ENCODE peak calls at places on chromosome 1, in five cellular contexts. D is fibroblast of lung, Q is cardiac fibroblast, P is fibroblast of the aortic adventitia, Y is colonic mucosa. K is an unnamed sample.

GRCh38 chr1:156082111-156083091 is at the start of gene MEX3A:
- DNase-seq in D (peak), Q (peak), Y (peak), P (peak), K (peak)

GRCh38 chr1:18266391-18266790 is 158.8 kb downstream of the IGSF21 start:
- DNase-seq in P (no peak), Y (no peak), D (no peak), Q (no peak), K (no peak)

GRCh38 chr1:211603191-211603701 is 24.3 kb upstream of the SLC30A1 start:
- DNase-seq in Q (no peak), Y (no peak), D (peak), P (no peak), K (no peak)

GRCh38 chr1:47791879-47792608 is 205.1 kb downstream of the TRABD2B start:
- DNase-seq in Y (no peak), D (no peak), P (peak), Q (no peak), K (no peak)

GRCh38 chr1:12450090-12450764 is 167.8 kb downstream of the DHRS3 start:
- DNase-seq in Q (no peak), P (no peak), Y (no peak), D (no peak), K (no peak)

GRCh38 chr1:179298952-179299351 is 5.4 kb downstream of the SOAT1 start:
- DNase-seq in Y (no peak), P (no peak), Q (no peak), D (no peak), K (peak)

GRCh38 chr1:172723251-172723650 is 64.3 kb downstream of the FASLG start:
- DNase-seq in Y (no peak), D (peak), P (peak), Q (peak), K (no peak)

GRCh38 chr1:41497056-41497440 is 12.6 kb upstream of the EDN2 start:
- DNase-seq in P (no peak), Y (no peak), Q (no peak), D (no peak), K (no peak)

GRCh38 chr1:225578247-225578646 is 74.7 kb downstream of the ENAH start:
- DNase-seq in Y (no peak), Q (no peak), P (peak), D (no peak), K (no peak)

GRCh38 chr1:92961131-92961895 is at the start of gene DIPK1A:
- DNase-seq in P (peak), D (peak), Q (peak), Y (peak), K (peak)
- TF ChIP-seq CTCF in P (no peak), D (no peak), Q (no peak), Y (no peak), K (peak)

GRCh38 chr1:154199563-154199879 is 6.6 kb downstream of the CFAP141 start:
- DNase-seq in Q (no peak), D (peak), Y (no peak), P (peak), K (no peak)

GRCh38 chr1:154193821-154194220 is 1.9 kb upstream of the TPM3 start:
- DNase-seq in Y (no peak), D (no peak), Q (peak), P (no peak), K (no peak)

GRCh38 chr1:154198756-154199562 is 7.1 kb upstream of the TPM3 start:
- DNase-seq in D (peak), P (peak), Q (peak), Y (peak), K (peak)
- H3K4me3 ChIP-seq in D (peak), P (peak), Q (no peak), Y (no peak), K (no peak)

GRCh38 chr1:199042193-199042592 is 403.4 kb downstream of the PTPRC start:
- DNase-seq in Y (no peak), P (no peak), D (no peak), Q (no peak), K (no peak)

GRCh38 chr1:199044191-199044590 is 405.4 kb downstream of the PTPRC start:
- DNase-seq in P (no peak), Q (no peak), D (no peak), Y (no peak), K (no peak)

GRCh38 chr1:199041173-199041914 is 402.5 kb downstream of the PTPRC start:
- DNase-seq in Q (no peak), P (no peak), D (no peak), Y (no peak), K (peak)

DNA sequence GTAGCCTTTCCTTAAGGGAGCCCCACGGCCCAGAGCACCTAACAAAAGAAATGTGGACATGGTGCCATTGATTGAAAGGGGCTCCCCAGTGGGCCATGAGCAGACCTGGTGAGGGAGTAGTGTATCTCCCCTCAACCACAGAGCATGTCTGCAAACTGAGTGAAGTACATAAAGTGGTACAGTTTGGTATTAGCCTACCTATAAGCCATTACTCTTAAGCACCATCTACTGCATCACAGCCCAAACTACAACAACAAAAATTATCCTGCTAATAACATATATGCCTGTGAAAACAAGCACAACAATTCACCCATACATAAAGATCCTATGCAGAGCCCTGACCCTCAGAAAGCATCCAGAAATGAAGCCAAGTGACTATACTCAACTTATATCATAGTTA is 407.8 kb downstream of the PTPRC start:
- DNase-seq in P (no peak), D (peak), Y (no peak), Q (peak), K (no peak)
- TF ChIP-seq CTCF in P (no peak), D (no peak), Y (no peak), Q (peak), K (no peak)

GRCh38 chr1:8021676-8022266 is 4.3 kb downstream of the ERRFI1 start:
- DNase-seq in P (no peak), Y (no peak), Q (peak), D (peak), K (no peak)
- H3K4me3 ChIP-seq in P (peak), Y (no peak), Q (peak), D (no peak), K (no peak)

GRCh38 chr1:117783586-117784396 is 145.6 kb downstream of the GDAP2 start:
- DNase-seq in P (peak), Y (no peak), Q (no peak), D (no peak), K (no peak)
- TF ChIP-seq CTCF in P (no peak), Y (no peak), Q (no peak), D (no peak), K (no peak)

GRCh38 chr1:167185062-167185461 is 35.6 kb upstream of the POU2F1 start:
- DNase-seq in P (no peak), D (no peak), Q (no peak), Y (no peak), K (no peak)
- H3K4me3 ChIP-seq in P (no peak), D (no peak), Q (no peak), Y (no peak), K (no peak)